ENCODE peak calls at places on chromosomes 12 and 14, in four cellular contexts. G is GM23338, S is GM23248, U is H1. X is an unnamed sample.

GRCh38 chr12:49932023-49932422 is 18.5 kb upstream of the AQP2 start:
- DNase-seq in G (no peak), S (no peak), U (no peak), X (no peak)

GRCh38 chr14:95515080-95515489 is 1.4 kb downstream of the SYNE3 start:
- DNase-seq in G (peak; percentile 61), S (peak; percentile 60), U (no peak), X (peak; percentile 58)

GRCh38 chr14:76977793-76978730 is 50.4 kb downstream of the IRF2BPL start:
- DNase-seq in G (no peak), S (peak; percentile 84), U (no peak), X (no peak)

GRCh38 chr12:120951-121350 is 54.4 kb downstream of the IQSEC3 start:
- DNase-seq in G (no peak), S (no peak), U (no peak), X (no peak)

GRCh38 chr14:58697927-58698641 is 60.3 kb downstream of the DACT1 start:
- DNase-seq in G (no peak), S (no peak), U (no peak), X (no peak)

GRCh38 chr12:34397591-34398365 is 375.5 kb downstream of the ALG10 start:
- DNase-seq in G (no peak), S (no peak), U (no peak), X (no peak)

GRCh38 chr12:108090107-108090899 is 38.8 kb upstream of the WSCD2 start:
- DNase-seq in G (peak; percentile 76), S (no peak), U (no peak), X (no peak)

GRCh38 chr12:65327207-65328076 is 49.0 kb downstream of the MSRB3 start:
- DNase-seq in G (no peak), S (peak; percentile 56), U (no peak), X (no peak)

GRCh38 chr12:88471641-88472040 is 108.6 kb downstream of the KITLG start:
- DNase-seq in G (peak; percentile 30), S (peak; percentile 91), U (no peak), X (peak; percentile 77)

GRCh38 chr12:95216704-95217376 is 427 bp downstream of the FGD6 start:
- DNase-seq in G (no peak), S (no peak), U (no peak), X (no peak)

GRCh38 chr14:94050231-94050880 is 24.2 kb downstream of the OTUB2 start:
- DNase-seq in G (no peak), S (no peak), U (no peak), X (no peak)

GRCh38 chr12:79665488-79665887 is 25.3 kb downstream of the PAWR start:
- DNase-seq in G (no peak), S (no peak), U (no peak), X (no peak)

GRCh38 chr12:24297516-24297915 is 348.0 kb upstream of the SOX5 start:
- DNase-seq in G (no peak), S (no peak), U (no peak), X (no peak)

GRCh38 chr12:120760349-120761245 is 35.0 kb downstream of the ACADS start:
- DNase-seq in G (no peak), S (no peak), U (no peak), X (no peak)
- H2AFZ ChIP-seq in G (no peak overlapping the region), S (no peak overlapping the region), U (no peak overlapping the region), X (no peak overlapping the region)

GRCh38 chr12:94100254-94100653 is 48.1 kb upstream of the PLXNC1 start:
- DNase-seq in G (no peak), S (peak; percentile 34), U (no peak), X (no peak)

GRCh38 chr12:94099191-94099983 is 49.0 kb upstream of the PLXNC1 start:
- DNase-seq in G (no peak), S (no peak), U (no peak), X (no peak)

GRCh38 chr12:94095618-94096017 is 52.8 kb upstream of the PLXNC1 start:
- DNase-seq in G (no peak), S (peak; percentile 29), U (no peak), X (no peak)

GRCh38 chr12:94100990-94101901 is 47.1 kb upstream of the PLXNC1 start:
- DNase-seq in G (peak; percentile 87), S (peak; percentile 86), U (peak; percentile 36), X (peak; percentile 87)

GRCh38 chr12:94098466-94098865 is 49.9 kb upstream of the PLXNC1 start:
- DNase-seq in G (no peak), S (peak; percentile 82), U (no peak), X (no peak)
- H3K4me2 ChIP-seq in G (no peak overlapping the region), S (no peak overlapping the region), U (no peak overlapping the region), X (no peak overlapping the region)

GRCh38 chr12:53502983-53503728 is 2.1 kb downstream of the TARBP2 start:
- DNase-seq in G (no peak), S (no peak), U (no peak), X (no peak)
- H3K27ac ChIP-seq in G (no peak overlapping the region), S (no peak overlapping the region), U (no peak overlapping the region), X (no peak overlapping the region)

GRCh38 chr12:120327593-120327992 is at the start of gene PLA2G1B:
- DNase-seq in G (no peak), S (no peak), U (no peak), X (no peak)

GRCh38 chr12:120323772-120324171 is 3.8 kb downstream of the PLA2G1B start:
- DNase-seq in G (no peak), S (no peak), U (no peak), X (no peak)

GRCh38 chr12:120321382-120322202 is 6.0 kb downstream of the PLA2G1B start:
- DNase-seq in G (no peak), S (no peak), U (no peak), X (no peak)

GRCh38 chr12:120328228-120328627 is 649 bp upstream of the PLA2G1B start:
- DNase-seq in G (no peak), S (no peak), U (no peak), X (no peak)

DNA sequence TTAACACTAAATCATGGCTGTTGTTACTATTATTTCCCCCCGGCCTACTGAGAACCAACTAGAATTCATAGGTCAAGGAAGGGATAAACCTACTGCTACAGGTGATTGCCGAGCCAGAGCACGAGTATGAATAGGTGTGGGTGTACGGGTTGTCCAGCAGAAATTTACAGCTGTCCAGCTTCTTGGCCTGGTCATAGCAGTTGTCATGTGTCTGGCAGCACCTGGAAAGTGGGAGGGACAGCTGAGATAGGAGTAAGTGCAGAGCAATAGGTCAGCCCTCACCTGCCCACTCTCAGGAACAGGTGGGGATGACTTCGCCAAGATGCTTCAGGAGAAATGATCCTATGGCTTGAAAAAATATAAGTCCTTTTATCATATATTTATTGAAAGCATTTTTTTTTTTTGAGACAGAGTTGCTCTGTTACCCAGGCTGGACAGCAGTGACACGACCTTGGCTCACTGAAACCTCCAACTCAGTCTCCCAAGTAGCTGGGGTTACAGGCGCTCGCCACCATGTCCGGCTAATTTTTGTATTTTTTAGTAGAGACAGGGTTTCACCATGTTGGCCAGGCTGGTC is 2.6 kb downstream of the PLA2G1B start:
- DNase-seq in G (no peak), S (no peak), U (no peak), X (no peak)
- H2AFZ ChIP-seq in G (no peak overlapping the region), S (peak overlapping the region; percentile 99), U (no peak overlapping the region), X (no peak overlapping the region)

X was measured in neural progenitor cell.